ENCODE peak calls at places on chromosomes 2 and 18, in nine cellular contexts. I is transverse colon, R is vagina, J is HL-60, G is GM23338, T is GM12878, Q is endothelial cell of umbilical vein, D is Panc1, Z is spleen. S is an unnamed sample.

GRCh38 chr2:185608799-185609198 is 129.8 kb upstream of the FSIP2 start:
- DNase-seq in R (no peak), D (no peak), G (no peak), I (no peak), T (no peak), J (no peak), Z (no peak), Q (peak), S (no peak)

GRCh38 chr2:206548383-206548782 is 93.9 kb upstream of the FAM237A start:
- DNase-seq in R (no peak), J (no peak), G (no peak), Z (no peak), T (no peak), Q (no peak), I (no peak), D (no peak), S (no peak)

GRCh38 chr18:74353169-74353775 is 37.6 kb downstream of the C18orf63 start:
- DNase-seq in I (peak), D (peak), G (peak), J (peak), R (no peak), Z (no peak), T (peak), Q (peak), S (peak)

GRCh38 chr18:45110577-45111506 is 430.2 kb downstream of the SETBP1 start:
- DNase-seq in I (no peak), Z (no peak), Q (no peak), T (no peak), J (no peak), D (no peak), G (no peak), R (no peak), S (no peak)

GRCh38 chr2:46151582-46151981 is 145.6 kb upstream of the EPAS1 start:
- DNase-seq in G (no peak), J (no peak), I (no peak), Z (no peak), T (no peak), Q (no peak), R (no peak), D (no peak), S (no peak)

GRCh38 chr2:109736177-109736827 is 57.8 kb upstream of the RGPD5 start:
- DNase-seq in G (peak), I (peak), Z (peak), T (no peak), Q (peak), D (no peak), R (peak), J (no peak), S (peak)

GRCh38 chr2:224308267-224308911 is 93.5 kb downstream of the FAM124B start:
- DNase-seq in Q (no peak), G (no peak), I (no peak), J (no peak), D (no peak), R (no peak), T (peak), Z (no peak), S (no peak)

GRCh38 chr2:122663737-122664136 is 908.3 kb downstream of the TSN start:
- DNase-seq in Q (no peak), G (no peak), Z (no peak), I (no peak), T (no peak), R (no peak), J (no peak), D (no peak), S (no peak)

GRCh38 chr18:7980136-7980535 is 413.0 kb downstream of the PTPRM start:
- DNase-seq in G (peak), J (no peak), Q (no peak), R (no peak), D (no peak), I (no peak), T (no peak), Z (no peak), S (no peak)

GRCh38 chr2:7020468-7020867 is 103.3 kb downstream of the RNF144A start:
- DNase-seq in T (no peak), R (no peak), Z (no peak), J (no peak), G (no peak), Q (no peak), D (no peak), I (no peak), S (peak)

GRCh38 chr2:100198461-100199230 is 56.3 kb upstream of the AFF3 start:
- DNase-seq in Z (no peak), I (no peak), G (no peak), R (no peak), Q (no peak), J (no peak), D (no peak), T (no peak), S (no peak)

GRCh38 chr2:174792309-174793025 is 28.2 kb upstream of the CHRNA1 start:
- DNase-seq in Q (peak), J (no peak), Z (no peak), I (no peak), R (no peak), G (no peak), D (no peak), T (no peak), S (no peak)

GRCh38 chr2:160411167-160411566 is 82.4 kb downstream of the RBMS1 start:
- DNase-seq in T (no peak), I (no peak), J (peak), G (no peak), D (no peak), Q (peak), Z (peak), R (no peak), S (no peak)

GRCh38 chr2:176680916-176681315 is 411.7 kb downstream of the MTX2 start:
- DNase-seq in Q (no peak), Z (no peak), T (no peak), D (no peak), R (no peak), I (no peak), G (no peak), J (no peak), S (no peak)

GRCh38 chr18:7174359-7175107 is 56.4 kb upstream of the LRRC30 start:
- DNase-seq in G (peak), T (no peak), I (no peak), Q (no peak), J (no peak), Z (peak), D (no peak), R (no peak), S (no peak)

GRCh38 chr2:56687169-56687568 is 503.4 kb downstream of the CCDC85A start:
- DNase-seq in T (no peak), I (no peak), G (no peak), R (no peak), Q (peak), J (no peak), Z (no peak), D (no peak), S (no peak)

GRCh38 chr2:20143263-20143662 is 81.7 kb downstream of the SDC1 start:
- DNase-seq in G (no peak), J (no peak), Z (no peak), I (no peak), T (no peak), Q (no peak), R (no peak), D (no peak), S (no peak)

GRCh38 chr2:113014067-113014466 is 8.8 kb downstream of the IL36A start:
- DNase-seq in Z (no peak), Q (no peak), R (no peak), D (no peak), J (no peak), I (no peak), G (no peak), T (no peak), S (no peak)

GRCh38 chr2:240930631-240931318 is 24.6 kb downstream of the CROCC2 start:
- DNase-seq in T (no peak), J (no peak), D (no peak), I (peak), Q (no peak), G (no peak), Z (peak), R (peak), S (peak)

GRCh38 chr2:216551234-216551633 is 52.6 kb downstream of the RPL37A start:
- DNase-seq in I (peak), R (no peak), G (no peak), Q (peak), J (no peak), Z (no peak), T (no peak), D (no peak), S (peak)

GRCh38 chr18:70291295-70291574 is 2.4 kb downstream of the SOCS6 start:
- DNase-seq in Q (no peak), R (no peak), D (no peak), J (no peak), Z (no peak), I (no peak), G (no peak), T (no peak), S (no peak)

GRCh38 chr2:98463988-98464771 is 19.5 kb downstream of the INPP4A start:
- DNase-seq in Q (no peak), J (no peak), R (no peak), Z (no peak), D (no peak), I (peak), G (no peak), T (no peak), S (peak)

GRCh38 chr18:43507842-43508481 is 230.7 kb upstream of the SYT4 start:
- DNase-seq in I (no peak), R (no peak), J (no peak), T (no peak), Q (no peak), D (no peak), G (peak), Z (no peak), S (no peak)

GRCh38 chr2:189363559-189363958 is 77.7 kb upstream of the WDR75 start:
- DNase-seq in Q (peak), R (no peak), G (no peak), Z (no peak), I (no peak), J (no peak), T (no peak), D (no peak), S (no peak)

GRCh38 chr2:146734791-146735190 is 1110.0 kb upstream of the ACVR2A start:
- DNase-seq in J (no peak), Z (no peak), G (no peak), Q (no peak), T (no peak), I (no peak), D (no peak), R (no peak), S (no peak)

GRCh38 chr2:166230724-166231070 is 102.9 kb upstream of the SCN1A start:
- DNase-seq in J (no peak), R (no peak), I (no peak), Q (no peak), Z (no peak), T (no peak), G (no peak), D (no peak), S (no peak)

DNA sequence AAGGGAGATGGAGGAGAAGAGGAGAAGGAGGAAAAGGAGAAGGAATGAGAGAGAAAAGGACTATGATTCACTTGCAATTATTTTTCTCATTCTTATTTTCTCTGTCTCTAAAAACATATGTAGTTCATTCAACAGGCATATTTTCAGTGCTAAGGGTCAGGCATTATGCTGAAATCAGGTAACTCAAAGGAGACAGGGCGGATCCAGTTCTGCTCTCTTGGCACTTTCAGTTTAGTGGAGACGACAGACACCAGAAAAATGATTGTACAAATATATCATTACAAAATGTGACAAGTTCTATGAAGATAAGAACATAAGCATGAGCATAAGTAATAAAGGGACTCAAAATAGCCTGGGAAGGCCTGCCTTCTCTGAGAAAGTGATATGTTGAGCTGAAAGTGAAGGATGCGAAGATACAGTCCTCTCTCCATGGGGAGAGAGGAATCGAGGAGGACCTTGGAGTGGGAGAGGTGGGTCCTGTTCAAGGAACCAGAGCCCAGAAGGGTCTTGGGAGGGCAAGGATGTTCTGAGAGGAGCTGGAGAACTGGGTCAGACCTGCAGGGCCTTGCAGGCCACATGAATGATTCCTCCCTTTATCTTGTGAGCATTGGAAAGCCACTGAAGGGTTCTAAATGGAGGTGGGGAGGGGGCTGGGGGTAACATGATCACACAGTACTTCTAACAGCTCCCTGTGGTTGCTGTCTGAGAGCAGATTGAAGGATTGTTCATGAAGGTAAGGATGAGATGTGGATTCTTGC is 58.6 kb upstream of the TMEM17 start:
- DNase-seq in T (no peak), Z (no peak), R (no peak), J (no peak), Q (no peak), D (no peak), I (no peak), G (no peak), S (no peak)
- TF ChIP-seq POLR2AphosphoS5 in T (no peak), Z (no peak), R (no peak), J (no peak), Q (no peak), D (no peak), I (no peak), G (no peak), S (no peak)

GRCh38 chr2:235170016-235170415 is 218.2 kb downstream of the SH3BP4 start:
- DNase-seq in Z (no peak), T (no peak), G (no peak), Q (no peak), J (no peak), D (peak), I (no peak), R (no peak), S (no peak)

GRCh38 chr2:235168174-235168979 is 216.6 kb downstream of the SH3BP4 start:
- DNase-seq in D (no peak), T (no peak), Z (no peak), R (no peak), I (no peak), G (no peak), Q (no peak), J (no peak), S (no peak)

GRCh38 chr2:235170536-235171510 is 219.0 kb downstream of the SH3BP4 start:
- DNase-seq in T (no peak), J (no peak), D (no peak), Z (no peak), G (peak), I (peak), Q (no peak), R (no peak), S (no peak)

GRCh38 chr2:235165631-235166030 is 213.8 kb downstream of the SH3BP4 start:
- DNase-seq in D (no peak), Q (no peak), Z (no peak), I (no peak), G (no peak), T (no peak), J (no peak), R (no peak), S (no peak)

GRCh38 chr2:235171511-235172130 is 219.8 kb downstream of the SH3BP4 start:
- DNase-seq in Z (no peak), G (no peak), T (no peak), Q (no peak), I (no peak), D (no peak), R (no peak), J (no peak), S (no peak)
- H3K27ac ChIP-seq in Z (no peak), G (no peak), T (no peak), Q (no peak), I (no peak), D (no peak), R (no peak), J (no peak), S (no peak)

GRCh38 chr2:40433739-40434138 is 18.2 kb downstream of the SLC8A1 start:
- DNase-seq in J (no peak), I (no peak), G (no peak), Q (no peak), D (no peak), T (no peak), Z (no peak), R (no peak), S (no peak)
- TF ChIP-seq CTCF in J (no peak), I (no peak), G (no peak), Q (no peak), D (no peak), T (no peak), Z (no peak), R (no peak), S (no peak)

GRCh38 chr2:28387082-28387960 is 5.3 kb upstream of the FOSL2 start:
- DNase-seq in T (no peak), J (no peak), Z (peak), G (no peak), R (no peak), D (no peak), I (no peak), Q (peak), S (no peak)
- TF ChIP-seq POLR2AphosphoS5 in T (no peak), J (no peak), Z (no peak), G (no peak), R (no peak), D (no peak), I (no peak), Q (peak), S (no peak)

GRCh38 chr2:173407176-173407575 is 52.5 kb downstream of the CDCA7 start:
- DNase-seq in I (no peak), Z (no peak), R (no peak), G (no peak), D (no peak), J (no peak), T (no peak), Q (no peak), S (no peak)
- H3K27ac ChIP-seq in I (no peak), Z (no peak), R (no peak), G (no peak), D (no peak), J (no peak), T (no peak), Q (no peak), S (no peak)

DNA sequence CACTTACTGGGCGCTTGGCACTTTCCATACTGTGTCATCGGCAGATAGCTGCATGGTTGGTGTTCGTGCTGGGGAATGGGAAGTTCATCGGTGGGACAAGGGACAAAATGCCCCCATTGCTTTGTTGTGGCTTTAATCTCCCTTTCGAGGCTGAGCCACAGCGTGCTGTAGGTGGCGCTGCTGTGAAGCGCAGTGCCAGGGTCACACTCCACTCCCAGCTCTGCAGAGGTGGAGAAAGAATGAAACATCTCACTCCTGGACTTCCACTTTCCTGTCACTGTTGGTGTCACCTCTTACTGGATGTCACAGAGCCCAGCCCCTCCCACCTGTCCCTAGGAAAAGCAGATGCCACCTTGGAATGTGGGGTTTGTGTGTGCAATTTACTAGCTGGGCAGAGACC is 8.7 kb downstream of the TYMS start:
- DNase-seq in T (no peak), Z (no peak), G (peak), D (no peak), Q (no peak), R (no peak), I (no peak), J (no peak), S (no peak)
- TF ChIP-seq CTCF in T (peak), Z (no peak), G (peak), D (peak), Q (peak), R (no peak), I (no peak), J (peak), S (no peak)

S was measured in stomach.